ENCODE peak calls at places on chromosomes 13 and 19, in eight cellular contexts. One of them, this sample, is unnamed.

GRCh38 chr19:15114153-15114540 is 6.9 kb downstream of the SYDE1 start:
- DNase-seq in aorta: peak
- DNase-seq in GM23248: peak
- DNase-seq in heart right ventricle: no peak
- DNase-seq in brain microvascular endothelial cell: peak
- DNase-seq in neuronal stem cell: no peak
- DNase-seq in cardiac muscle cell: peak
- DNase-seq in A549: no peak
- DNase-seq in this sample: no peak

GRCh38 chr19:4748589-4748988 is 24.9 kb upstream of the DPP9 start:
- DNase-seq in A549: no peak
- DNase-seq in heart right ventricle: no peak
- DNase-seq in aorta: no peak
- DNase-seq in brain microvascular endothelial cell: no peak
- DNase-seq in GM23248: no peak
- DNase-seq in neuronal stem cell: no peak
- DNase-seq in cardiac muscle cell: no peak
- DNase-seq in this sample: no peak

GRCh38 chr13:108561152-108561551 is 68.3 kb upstream of the MYO16 start:
- DNase-seq in A549: no peak
- DNase-seq in heart right ventricle: no peak
- DNase-seq in brain microvascular endothelial cell: no peak
- DNase-seq in aorta: no peak
- DNase-seq in neuronal stem cell: no peak
- DNase-seq in GM23248: no peak
- DNase-seq in cardiac muscle cell: no peak
- DNase-seq in this sample: no peak

GRCh38 chr19:19552811-19553210 is 14.7 kb downstream of the CILP2 start:
- DNase-seq in neuronal stem cell: no peak
- DNase-seq in GM23248: peak
- DNase-seq in heart right ventricle: no peak
- DNase-seq in aorta: no peak
- DNase-seq in cardiac muscle cell: peak
- DNase-seq in brain microvascular endothelial cell: peak
- DNase-seq in A549: peak
- DNase-seq in this sample: no peak

GRCh38 chr13:75587679-75588078 is 38.1 kb downstream of the UCHL3 start:
- DNase-seq in aorta: no peak
- DNase-seq in A549: no peak
- DNase-seq in GM23248: no peak
- DNase-seq in heart right ventricle: no peak
- DNase-seq in neuronal stem cell: no peak
- DNase-seq in brain microvascular endothelial cell: no peak
- DNase-seq in cardiac muscle cell: peak
- DNase-seq in this sample: no peak

GRCh38 chr13:73618275-73618865 is 515.8 kb downstream of the KLF12 start:
- DNase-seq in aorta: no peak
- DNase-seq in neuronal stem cell: no peak
- DNase-seq in heart right ventricle: no peak
- DNase-seq in brain microvascular endothelial cell: no peak
- DNase-seq in cardiac muscle cell: no peak
- DNase-seq in GM23248: no peak
- DNase-seq in A549: peak
- DNase-seq in this sample: no peak

GRCh38 chr13:105410602-105411001 is 1124.9 kb downstream of the EFNB2 start:
- DNase-seq in heart right ventricle: peak
- DNase-seq in brain microvascular endothelial cell: no peak
- DNase-seq in aorta: peak
- DNase-seq in cardiac muscle cell: peak
- DNase-seq in A549: peak
- DNase-seq in neuronal stem cell: peak
- DNase-seq in GM23248: peak
- DNase-seq in this sample: peak

GRCh38 chr13:27020415-27020814 is 151.2 kb downstream of the USP12 start:
- DNase-seq in aorta: no peak
- DNase-seq in neuronal stem cell: no peak
- DNase-seq in heart right ventricle: no peak
- DNase-seq in GM23248: no peak
- DNase-seq in brain microvascular endothelial cell: no peak
- DNase-seq in cardiac muscle cell: no peak
- DNase-seq in A549: no peak
- DNase-seq in this sample: no peak

GRCh38 chr13:94708971-94709614 is 3.3 kb downstream of the SOX21 start:
- DNase-seq in aorta: no peak
- DNase-seq in GM23248: no peak
- DNase-seq in brain microvascular endothelial cell: no peak
- DNase-seq in neuronal stem cell: no peak
- DNase-seq in A549: no peak
- DNase-seq in heart right ventricle: no peak
- DNase-seq in cardiac muscle cell: no peak
- DNase-seq in this sample: no peak

GRCh38 chr13:98372886-98373285 is 195.8 kb upstream of the RNF113B start:
- DNase-seq in brain microvascular endothelial cell: peak
- DNase-seq in cardiac muscle cell: peak
- DNase-seq in neuronal stem cell: no peak
- DNase-seq in aorta: no peak
- DNase-seq in GM23248: no peak
- DNase-seq in A549: no peak
- DNase-seq in heart right ventricle: no peak
- DNase-seq in this sample: no peak

GRCh38 chr13:19185865-19186645 is 4.4 kb upstream of the TUBA3C start:
- DNase-seq in neuronal stem cell: no peak
- DNase-seq in cardiac muscle cell: no peak
- DNase-seq in aorta: no peak
- DNase-seq in heart right ventricle: no peak
- DNase-seq in brain microvascular endothelial cell: no peak
- DNase-seq in A549: no peak
- DNase-seq in GM23248: no peak
- DNase-seq in this sample: no peak

GRCh38 chr13:43472980-43473379 is 313.8 kb downstream of the ENOX1 start:
- DNase-seq in heart right ventricle: no peak
- DNase-seq in neuronal stem cell: no peak
- DNase-seq in A549: no peak
- DNase-seq in brain microvascular endothelial cell: no peak
- DNase-seq in cardiac muscle cell: no peak
- DNase-seq in aorta: no peak
- DNase-seq in GM23248: peak
- DNase-seq in this sample: no peak

GRCh38 chr13:70171151-70171550 is 62.9 kb upstream of the KLHL1 start:
- DNase-seq in heart right ventricle: no peak
- DNase-seq in aorta: no peak
- DNase-seq in brain microvascular endothelial cell: no peak
- DNase-seq in cardiac muscle cell: no peak
- DNase-seq in A549: no peak
- DNase-seq in GM23248: no peak
- DNase-seq in neuronal stem cell: no peak
- DNase-seq in this sample: no peak

GRCh38 chr13:19766637-19767036 is 16.1 kb downstream of the PSPC1 start:
- DNase-seq in heart right ventricle: no peak
- DNase-seq in GM23248: no peak
- DNase-seq in brain microvascular endothelial cell: no peak
- DNase-seq in neuronal stem cell: peak
- DNase-seq in aorta: no peak
- DNase-seq in A549: no peak
- DNase-seq in cardiac muscle cell: no peak
- DNase-seq in this sample: no peak

GRCh38 chr13:36192166-36192565 is 22.2 kb downstream of the SOHLH2 start:
- DNase-seq in cardiac muscle cell: peak
- DNase-seq in A549: no peak
- DNase-seq in brain microvascular endothelial cell: no peak
- DNase-seq in GM23248: peak
- DNase-seq in aorta: no peak
- DNase-seq in neuronal stem cell: no peak
- DNase-seq in heart right ventricle: no peak
- DNase-seq in this sample: no peak

GRCh38 chr13:73220966-73221720 is 162.3 kb downstream of the KLF5 start:
- DNase-seq in heart right ventricle: no peak
- DNase-seq in neuronal stem cell: no peak
- DNase-seq in cardiac muscle cell: no peak
- DNase-seq in A549: no peak
- DNase-seq in GM23248: peak
- DNase-seq in brain microvascular endothelial cell: peak
- DNase-seq in aorta: no peak
- DNase-seq in this sample: no peak

GRCh38 chr19:39986643-39987042 is 10.2 kb upstream of the ZNF546 start:
- DNase-seq in aorta: no peak
- DNase-seq in brain microvascular endothelial cell: no peak
- DNase-seq in A549: no peak
- DNase-seq in neuronal stem cell: no peak
- DNase-seq in cardiac muscle cell: no peak
- DNase-seq in heart right ventricle: no peak
- DNase-seq in GM23248: no peak
- DNase-seq in this sample: no peak

GRCh38 chr19:39982883-39983282 is 11.9 kb downstream of the PSMC4 start:
- DNase-seq in heart right ventricle: no peak
- DNase-seq in aorta: no peak
- DNase-seq in neuronal stem cell: no peak
- DNase-seq in A549: no peak
- DNase-seq in cardiac muscle cell: no peak
- DNase-seq in GM23248: no peak
- DNase-seq in brain microvascular endothelial cell: no peak
- DNase-seq in this sample: no peak

GRCh38 chr19:39987596-39987995 is 9.3 kb upstream of the ZNF546 start:
- DNase-seq in aorta: no peak
- DNase-seq in A549: no peak
- DNase-seq in neuronal stem cell: no peak
- DNase-seq in GM23248: no peak
- DNase-seq in cardiac muscle cell: no peak
- DNase-seq in brain microvascular endothelial cell: no peak
- DNase-seq in heart right ventricle: no peak
- DNase-seq in this sample: no peak

GRCh38 chr19:39987167-39987566 is 9.7 kb upstream of the ZNF546 start:
- DNase-seq in A549: no peak
- DNase-seq in GM23248: no peak
- DNase-seq in heart right ventricle: no peak
- DNase-seq in neuronal stem cell: no peak
- DNase-seq in brain microvascular endothelial cell: no peak
- DNase-seq in cardiac muscle cell: no peak
- DNase-seq in aorta: no peak
- DNase-seq in this sample: no peak

DNA sequence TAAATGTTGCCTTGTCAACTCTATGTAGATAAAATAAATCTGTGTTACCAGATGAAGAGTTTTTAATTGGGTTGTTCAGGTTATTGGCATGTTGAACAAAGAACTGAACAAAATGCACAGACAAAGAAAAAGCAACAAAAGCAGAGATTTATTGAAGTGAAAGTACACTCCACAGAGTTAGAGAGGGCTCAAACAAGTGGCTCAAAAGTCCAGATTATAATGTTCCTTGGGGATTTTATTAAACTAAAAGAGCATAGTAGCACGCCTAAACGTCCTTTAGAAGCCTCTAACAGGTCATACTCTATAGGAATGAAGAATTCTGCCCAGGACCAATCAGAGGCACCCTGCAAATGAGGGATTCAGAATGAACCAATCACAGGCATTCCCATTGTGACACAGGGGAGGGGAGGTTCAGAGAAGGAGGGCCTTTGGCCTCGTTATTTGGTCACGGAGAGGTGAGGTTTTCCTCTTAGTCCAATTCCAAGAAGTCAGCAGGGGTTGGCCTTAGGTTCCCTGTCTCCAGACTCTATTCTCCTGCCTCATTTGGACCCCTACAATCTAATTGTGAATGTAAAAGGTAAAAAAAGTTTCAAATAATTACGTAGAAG is 12.8 kb downstream of the PSMC4 start:
- DNase-seq in GM23248: no peak
- DNase-seq in A549: no peak
- DNase-seq in aorta: no peak
- DNase-seq in cardiac muscle cell: no peak
- DNase-seq in neuronal stem cell: no peak
- DNase-seq in brain microvascular endothelial cell: no peak
- DNase-seq in heart right ventricle: no peak
- DNase-seq in this sample: no peak
- H3K4me3 ChIP-seq in GM23248: no peak
- H3K4me3 ChIP-seq in A549: no peak
- H3K4me3 ChIP-seq in aorta: no peak
- H3K4me3 ChIP-seq in cardiac muscle cell: no peak
- H3K4me3 ChIP-seq in neuronal stem cell: no peak
- H3K4me3 ChIP-seq in brain microvascular endothelial cell: no peak
- H3K4me3 ChIP-seq in heart right ventricle: no peak
- H3K4me3 ChIP-seq in this sample: no peak

GRCh38 chr19:31545766-31546165 is 196.5 kb upstream of the TSHZ3 start:
- DNase-seq in cardiac muscle cell: no peak
- DNase-seq in neuronal stem cell: no peak
- DNase-seq in aorta: no peak
- DNase-seq in GM23248: no peak
- DNase-seq in A549: no peak
- DNase-seq in brain microvascular endothelial cell: no peak
- DNase-seq in heart right ventricle: no peak
- DNase-seq in this sample: no peak
- H3K27ac ChIP-seq in cardiac muscle cell: no peak
- H3K27ac ChIP-seq in neuronal stem cell: no peak
- H3K27ac ChIP-seq in aorta: no peak
- H3K27ac ChIP-seq in GM23248: no peak
- H3K27ac ChIP-seq in A549: no peak
- H3K27ac ChIP-seq in brain microvascular endothelial cell: no peak
- H3K27ac ChIP-seq in heart right ventricle: no peak
- H3K27ac ChIP-seq in this sample: no peak

GRCh38 chr19:52896431-52897148 is 845 bp downstream of the ZNF320 start:
- DNase-seq in neuronal stem cell: peak
- DNase-seq in GM23248: peak
- DNase-seq in A549: no peak
- DNase-seq in aorta: no peak
- DNase-seq in heart right ventricle: peak
- DNase-seq in cardiac muscle cell: peak
- DNase-seq in brain microvascular endothelial cell: peak
- DNase-seq in this sample: no peak
- H3K4me3 ChIP-seq in neuronal stem cell: peak
- H3K4me3 ChIP-seq in GM23248: peak
- H3K4me3 ChIP-seq in A549: no peak
- H3K4me3 ChIP-seq in aorta: peak
- H3K4me3 ChIP-seq in heart right ventricle: peak
- H3K4me3 ChIP-seq in cardiac muscle cell: peak
- H3K4me3 ChIP-seq in brain microvascular endothelial cell: peak
- H3K4me3 ChIP-seq in this sample: peak

GRCh38 chr13:41411536-41411935 is 45.8 kb upstream of the RGCC start:
- DNase-seq in brain microvascular endothelial cell: peak
- DNase-seq in aorta: no peak
- DNase-seq in GM23248: peak
- DNase-seq in A549: no peak
- DNase-seq in heart right ventricle: no peak
- DNase-seq in cardiac muscle cell: peak
- DNase-seq in neuronal stem cell: peak
- DNase-seq in this sample: peak

GRCh38 chr13:41409611-41410010 is 47.7 kb upstream of the RGCC start:
- DNase-seq in heart right ventricle: no peak
- DNase-seq in A549: no peak
- DNase-seq in neuronal stem cell: no peak
- DNase-seq in brain microvascular endothelial cell: no peak
- DNase-seq in aorta: no peak
- DNase-seq in cardiac muscle cell: no peak
- DNase-seq in GM23248: no peak
- DNase-seq in this sample: no peak

GRCh38 chr13:41413907-41414306 is 43.4 kb upstream of the RGCC start:
- DNase-seq in neuronal stem cell: no peak
- DNase-seq in aorta: no peak
- DNase-seq in GM23248: no peak
- DNase-seq in heart right ventricle: no peak
- DNase-seq in cardiac muscle cell: no peak
- DNase-seq in brain microvascular endothelial cell: no peak
- DNase-seq in A549: no peak
- DNase-seq in this sample: no peak

GRCh38 chr13:41408061-41408460 is 49.3 kb upstream of the RGCC start:
- DNase-seq in brain microvascular endothelial cell: no peak
- DNase-seq in GM23248: peak
- DNase-seq in heart right ventricle: no peak
- DNase-seq in aorta: no peak
- DNase-seq in cardiac muscle cell: no peak
- DNase-seq in A549: no peak
- DNase-seq in neuronal stem cell: no peak
- DNase-seq in this sample: no peak

GRCh38 chr13:41411060-41411459 is 46.3 kb upstream of the RGCC start:
- DNase-seq in cardiac muscle cell: no peak
- DNase-seq in GM23248: no peak
- DNase-seq in neuronal stem cell: no peak
- DNase-seq in A549: no peak
- DNase-seq in heart right ventricle: no peak
- DNase-seq in aorta: no peak
- DNase-seq in brain microvascular endothelial cell: no peak
- DNase-seq in this sample: no peak
- H3K27ac ChIP-seq in cardiac muscle cell: no peak
- H3K27ac ChIP-seq in GM23248: no peak
- H3K27ac ChIP-seq in neuronal stem cell: no peak
- H3K27ac ChIP-seq in A549: no peak
- H3K27ac ChIP-seq in heart right ventricle: no peak
- H3K27ac ChIP-seq in aorta: no peak
- H3K27ac ChIP-seq in brain microvascular endothelial cell: no peak
- H3K27ac ChIP-seq in this sample: no peak